ENCODE peak calls at places on chromosomes 16 and 17, in nine cellular contexts. One of them, this sample, is unnamed.

GRCh38 chr17:47239663-47240374 is 13.8 kb upstream of the ITGB3 start:
- DNase-seq in left ventricle myocardium inferior: peak
- DNase-seq in psoas muscle: peak
- DNase-seq in small intestine: peak
- DNase-seq in CD8-positive, alpha-beta T cell: no peak
- DNase-seq in mesendoderm: no peak
- DNase-seq in mucosa of descending colon: peak
- DNase-seq in HAP-1: no peak
- DNase-seq in Peyer's patch: peak
- DNase-seq in this sample: no peak

GRCh38 chr17:67212716-67213417 is 32.1 kb downstream of the HELZ start:
- DNase-seq in left ventricle myocardium inferior: no peak
- DNase-seq in CD8-positive, alpha-beta T cell: no peak
- DNase-seq in psoas muscle: no peak
- DNase-seq in mesendoderm: no peak
- DNase-seq in mucosa of descending colon: peak
- DNase-seq in small intestine: no peak
- DNase-seq in Peyer's patch: no peak
- DNase-seq in HAP-1: peak
- DNase-seq in this sample: no peak

GRCh38 chr16:3458278-3458851 is 14.9 kb downstream of the NAA60 start:
- DNase-seq in HAP-1: peak
- DNase-seq in mesendoderm: peak
- DNase-seq in mucosa of descending colon: peak
- DNase-seq in left ventricle myocardium inferior: no peak
- DNase-seq in psoas muscle: peak
- DNase-seq in small intestine: no peak
- DNase-seq in Peyer's patch: no peak
- DNase-seq in CD8-positive, alpha-beta T cell: no peak
- DNase-seq in this sample: peak

GRCh38 chr17:80047176-80047575 is 10.7 kb downstream of the CCDC40 start:
- DNase-seq in HAP-1: no peak
- DNase-seq in CD8-positive, alpha-beta T cell: no peak
- DNase-seq in psoas muscle: no peak
- DNase-seq in left ventricle myocardium inferior: no peak
- DNase-seq in mucosa of descending colon: no peak
- DNase-seq in small intestine: no peak
- DNase-seq in Peyer's patch: no peak
- DNase-seq in mesendoderm: no peak
- DNase-seq in this sample: no peak

GRCh38 chr16:23999663-24000062 is 163.9 kb downstream of the PRKCB start:
- DNase-seq in HAP-1: no peak
- DNase-seq in mesendoderm: no peak
- DNase-seq in Peyer's patch: no peak
- DNase-seq in psoas muscle: no peak
- DNase-seq in mucosa of descending colon: no peak
- DNase-seq in left ventricle myocardium inferior: no peak
- DNase-seq in CD8-positive, alpha-beta T cell: no peak
- DNase-seq in small intestine: no peak
- DNase-seq in this sample: no peak

GRCh38 chr17:59470624-59471297 is 94.6 kb upstream of the DHX40 start:
- DNase-seq in small intestine: no peak
- DNase-seq in Peyer's patch: no peak
- DNase-seq in mucosa of descending colon: no peak
- DNase-seq in left ventricle myocardium inferior: no peak
- DNase-seq in mesendoderm: no peak
- DNase-seq in CD8-positive, alpha-beta T cell: no peak
- DNase-seq in HAP-1: no peak
- DNase-seq in psoas muscle: no peak
- DNase-seq in this sample: no peak

GRCh38 chr17:48825446-48826381 is 5.1 kb upstream of the CALCOCO2 start:
- DNase-seq in Peyer's patch: no peak
- DNase-seq in HAP-1: no peak
- DNase-seq in psoas muscle: no peak
- DNase-seq in mesendoderm: peak
- DNase-seq in mucosa of descending colon: no peak
- DNase-seq in small intestine: no peak
- DNase-seq in CD8-positive, alpha-beta T cell: no peak
- DNase-seq in left ventricle myocardium inferior: no peak
- DNase-seq in this sample: peak

GRCh38 chr16:50267651-50268050 is 1.3 kb downstream of the ADCY7 start:
- DNase-seq in CD8-positive, alpha-beta T cell: peak
- DNase-seq in HAP-1: no peak
- DNase-seq in psoas muscle: peak
- DNase-seq in left ventricle myocardium inferior: no peak
- DNase-seq in mesendoderm: no peak
- DNase-seq in small intestine: no peak
- DNase-seq in Peyer's patch: peak
- DNase-seq in mucosa of descending colon: no peak
- DNase-seq in this sample: no peak

GRCh38 chr17:258906-259305 is 77.5 kb upstream of the DOC2B start:
- DNase-seq in left ventricle myocardium inferior: no peak
- DNase-seq in mesendoderm: no peak
- DNase-seq in HAP-1: no peak
- DNase-seq in mucosa of descending colon: no peak
- DNase-seq in Peyer's patch: peak
- DNase-seq in small intestine: no peak
- DNase-seq in CD8-positive, alpha-beta T cell: no peak
- DNase-seq in psoas muscle: no peak
- DNase-seq in this sample: no peak

GRCh38 chr16:11179569-11179968 is 76.4 kb downstream of the SOCS1 start:
- DNase-seq in CD8-positive, alpha-beta T cell: no peak
- DNase-seq in small intestine: no peak
- DNase-seq in HAP-1: no peak
- DNase-seq in psoas muscle: no peak
- DNase-seq in left ventricle myocardium inferior: no peak
- DNase-seq in Peyer's patch: no peak
- DNase-seq in mucosa of descending colon: no peak
- DNase-seq in mesendoderm: no peak
- DNase-seq in this sample: no peak

GRCh38 chr16:2473425-2473926 is 1.5 kb upstream of the TBC1D24 start:
- DNase-seq in Peyer's patch: no peak
- DNase-seq in psoas muscle: no peak
- DNase-seq in small intestine: no peak
- DNase-seq in CD8-positive, alpha-beta T cell: no peak
- DNase-seq in left ventricle myocardium inferior: no peak
- DNase-seq in mucosa of descending colon: no peak
- DNase-seq in mesendoderm: no peak
- DNase-seq in HAP-1: no peak
- DNase-seq in this sample: peak

GRCh38 chr17:48526986-48527741 is 3.6 kb downstream of the HOXB1 start:
- DNase-seq in Peyer's patch: peak
- DNase-seq in mucosa of descending colon: no peak
- DNase-seq in CD8-positive, alpha-beta T cell: no peak
- DNase-seq in psoas muscle: peak
- DNase-seq in HAP-1: no peak
- DNase-seq in small intestine: no peak
- DNase-seq in left ventricle myocardium inferior: no peak
- DNase-seq in mesendoderm: no peak
- DNase-seq in this sample: no peak

GRCh38 chr16:19898924-19899604 is 14.4 kb upstream of the GPRC5B start:
- DNase-seq in psoas muscle: no peak
- DNase-seq in mesendoderm: peak
- DNase-seq in mucosa of descending colon: peak
- DNase-seq in Peyer's patch: peak
- DNase-seq in HAP-1: peak
- DNase-seq in CD8-positive, alpha-beta T cell: peak
- DNase-seq in left ventricle myocardium inferior: no peak
- DNase-seq in small intestine: peak
- DNase-seq in this sample: peak

DNA sequence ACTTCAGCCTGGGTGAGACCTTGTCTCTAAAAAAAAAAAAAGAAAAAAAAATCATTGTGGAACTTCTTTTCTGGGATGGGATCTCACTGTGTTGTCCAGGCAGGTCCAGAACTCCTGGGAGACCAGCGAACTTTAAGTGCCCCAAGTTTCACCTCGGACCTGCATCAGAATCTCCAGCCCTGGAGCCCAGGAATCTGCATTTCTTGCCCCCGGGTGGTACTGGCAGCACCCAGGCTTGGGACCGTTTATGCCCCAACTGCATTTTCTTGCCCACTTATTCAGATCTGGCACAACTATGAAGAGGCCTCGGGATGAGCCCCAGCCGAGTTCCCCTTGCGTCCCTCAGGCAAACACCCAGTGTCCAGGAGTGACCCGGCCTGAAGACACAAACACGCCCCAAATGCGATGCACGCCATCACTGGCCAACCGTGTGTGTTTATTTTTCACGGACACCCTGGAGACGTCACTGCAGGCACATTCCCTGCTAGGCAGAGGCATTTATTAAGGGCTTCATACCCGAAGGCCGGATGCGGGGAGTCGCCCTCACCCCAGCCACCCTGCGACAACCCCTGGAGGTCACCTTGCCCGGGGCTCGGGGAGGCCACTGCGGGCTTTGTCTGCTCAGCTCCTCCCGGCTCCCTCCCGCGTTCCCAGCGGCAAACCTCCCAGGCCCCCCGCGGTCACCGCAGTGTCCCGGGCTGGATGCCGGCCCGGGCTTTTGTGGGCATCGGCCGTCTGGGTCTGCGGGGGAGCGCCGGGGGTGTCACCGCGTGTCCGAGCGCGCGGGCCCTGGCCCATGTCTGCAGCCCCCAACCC is 684 bp upstream of the SPIRE2 start:
- DNase-seq in Peyer's patch: peak
- DNase-seq in mesendoderm: peak
- DNase-seq in HAP-1: peak
- DNase-seq in mucosa of descending colon: peak
- DNase-seq in left ventricle myocardium inferior: peak
- DNase-seq in psoas muscle: peak
- DNase-seq in CD8-positive, alpha-beta T cell: no peak
- DNase-seq in small intestine: peak
- DNase-seq in this sample: peak
- H3K4me3 ChIP-seq in Peyer's patch: peak
- H3K4me3 ChIP-seq in mesendoderm: peak
- H3K4me3 ChIP-seq in HAP-1: peak
- H3K4me3 ChIP-seq in mucosa of descending colon: peak
- H3K4me3 ChIP-seq in left ventricle myocardium inferior: peak
- H3K4me3 ChIP-seq in psoas muscle: peak
- H3K4me3 ChIP-seq in CD8-positive, alpha-beta T cell: no peak
- H3K4me3 ChIP-seq in small intestine: peak
- H3K4me3 ChIP-seq in this sample: peak

GRCh38 chr16:85460252-85460982 is 152.7 kb upstream of the GSE1 start:
- DNase-seq in small intestine: no peak
- DNase-seq in psoas muscle: no peak
- DNase-seq in CD8-positive, alpha-beta T cell: no peak
- DNase-seq in mesendoderm: no peak
- DNase-seq in Peyer's patch: no peak
- DNase-seq in mucosa of descending colon: peak
- DNase-seq in HAP-1: peak
- DNase-seq in left ventricle myocardium inferior: no peak
- DNase-seq in this sample: no peak
- H3K4me3 ChIP-seq in small intestine: no peak
- H3K4me3 ChIP-seq in psoas muscle: no peak
- H3K4me3 ChIP-seq in CD8-positive, alpha-beta T cell: no peak
- H3K4me3 ChIP-seq in mesendoderm: no peak
- H3K4me3 ChIP-seq in Peyer's patch: no peak
- H3K4me3 ChIP-seq in mucosa of descending colon: no peak
- H3K4me3 ChIP-seq in HAP-1: no peak
- H3K4me3 ChIP-seq in left ventricle myocardium inferior: no peak
- H3K4me3 ChIP-seq in this sample: no peak

GRCh38 chr17:7922499-7923289 is 6.6 kb upstream of the RNF227 start:
- DNase-seq in HAP-1: no peak
- DNase-seq in CD8-positive, alpha-beta T cell: peak
- DNase-seq in mucosa of descending colon: peak
- DNase-seq in Peyer's patch: peak
- DNase-seq in mesendoderm: peak
- DNase-seq in left ventricle myocardium inferior: peak
- DNase-seq in small intestine: peak
- DNase-seq in psoas muscle: peak
- DNase-seq in this sample: peak
- H3K4me3 ChIP-seq in HAP-1: no peak
- H3K4me3 ChIP-seq in CD8-positive, alpha-beta T cell: peak
- H3K4me3 ChIP-seq in mucosa of descending colon: no peak
- H3K4me3 ChIP-seq in Peyer's patch: peak
- H3K4me3 ChIP-seq in mesendoderm: no peak
- H3K4me3 ChIP-seq in left ventricle myocardium inferior: peak
- H3K4me3 ChIP-seq in small intestine: peak
- H3K4me3 ChIP-seq in psoas muscle: peak
- H3K4me3 ChIP-seq in this sample: peak

GRCh38 chr17:15262291-15263205 is 2.6 kb downstream of the PMP22 start:
- DNase-seq in mucosa of descending colon: peak
- DNase-seq in HAP-1: peak
- DNase-seq in psoas muscle: peak
- DNase-seq in left ventricle myocardium inferior: peak
- DNase-seq in mesendoderm: peak
- DNase-seq in small intestine: peak
- DNase-seq in CD8-positive, alpha-beta T cell: no peak
- DNase-seq in Peyer's patch: peak
- DNase-seq in this sample: peak
- H3K4me3 ChIP-seq in mucosa of descending colon: peak
- H3K4me3 ChIP-seq in HAP-1: peak
- H3K4me3 ChIP-seq in psoas muscle: peak
- H3K4me3 ChIP-seq in left ventricle myocardium inferior: peak
- H3K4me3 ChIP-seq in mesendoderm: peak
- H3K4me3 ChIP-seq in small intestine: peak
- H3K4me3 ChIP-seq in CD8-positive, alpha-beta T cell: no peak
- H3K4me3 ChIP-seq in Peyer's patch: peak
- H3K4me3 ChIP-seq in this sample: peak

DNA sequence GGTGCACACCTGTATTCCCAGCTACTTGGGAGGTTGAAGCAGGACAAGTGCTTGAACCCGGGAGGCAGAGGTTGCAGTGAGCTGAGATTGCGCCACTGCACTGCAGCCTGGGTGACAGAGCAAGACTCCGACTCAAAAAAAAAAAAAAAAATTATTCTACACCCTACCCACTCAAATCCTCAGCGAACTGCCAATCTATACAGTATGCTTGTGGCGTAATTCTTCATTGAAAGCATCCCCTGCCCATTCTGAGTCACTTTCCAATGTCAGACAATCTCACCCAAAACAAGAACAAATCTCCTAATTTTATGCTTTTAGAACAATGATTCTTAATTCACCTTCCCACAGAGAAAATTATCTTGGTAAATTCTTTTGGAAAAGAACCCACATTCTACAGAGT is 12.0 kb downstream of the AMFR start:
- DNase-seq in small intestine: no peak
- DNase-seq in CD8-positive, alpha-beta T cell: no peak
- DNase-seq in mucosa of descending colon: no peak
- DNase-seq in HAP-1: no peak
- DNase-seq in Peyer's patch: no peak
- DNase-seq in left ventricle myocardium inferior: no peak
- DNase-seq in mesendoderm: no peak
- DNase-seq in psoas muscle: no peak
- DNase-seq in this sample: no peak
- H3K4me3 ChIP-seq in small intestine: no peak
- H3K4me3 ChIP-seq in CD8-positive, alpha-beta T cell: no peak
- H3K4me3 ChIP-seq in mucosa of descending colon: no peak
- H3K4me3 ChIP-seq in HAP-1: no peak
- H3K4me3 ChIP-seq in Peyer's patch: no peak
- H3K4me3 ChIP-seq in left ventricle myocardium inferior: no peak
- H3K4me3 ChIP-seq in mesendoderm: no peak
- H3K4me3 ChIP-seq in psoas muscle: no peak
- H3K4me3 ChIP-seq in this sample: no peak

GRCh38 chr17:17989618-17990017 is 17.0 kb downstream of the DRC3 start:
- DNase-seq in mesendoderm: no peak
- DNase-seq in HAP-1: no peak
- DNase-seq in psoas muscle: no peak
- DNase-seq in left ventricle myocardium inferior: no peak
- DNase-seq in Peyer's patch: no peak
- DNase-seq in mucosa of descending colon: no peak
- DNase-seq in small intestine: no peak
- DNase-seq in CD8-positive, alpha-beta T cell: no peak
- DNase-seq in this sample: no peak
- H3K4me3 ChIP-seq in mesendoderm: no peak
- H3K4me3 ChIP-seq in HAP-1: no peak
- H3K4me3 ChIP-seq in psoas muscle: no peak
- H3K4me3 ChIP-seq in left ventricle myocardium inferior: no peak
- H3K4me3 ChIP-seq in Peyer's patch: no peak
- H3K4me3 ChIP-seq in mucosa of descending colon: no peak
- H3K4me3 ChIP-seq in small intestine: no peak
- H3K4me3 ChIP-seq in CD8-positive, alpha-beta T cell: no peak
- H3K4me3 ChIP-seq in this sample: no peak

This sample was measured in Caco-2.